ENCODE peak calls at places on chromosomes 7 and 10, in six cellular contexts. G is cardiac muscle cell, A is GM23338, W is thoracic aorta, D is Calu3, L is mucosa of descending colon. N is an unnamed sample.

GRCh38 chr10:109895095-109895818 is 28.1 kb downstream of the XPNPEP1 start:
- DNase-seq in G (peak), A (no peak), W (peak), D (no peak), L (peak), N (no peak)

GRCh38 chr7:134856141-134856540 is 76.7 kb downstream of the CALD1 start:
- DNase-seq in G (peak), A (no peak), W (no peak), D (no peak), L (no peak), N (no peak)

GRCh38 chr10:87094373-87095240 is at the start of the genes GLUD1 and SHLD2:
- DNase-seq in G (peak), A (peak), W (peak), D (peak), L (peak), N (peak)

GRCh38 chr7:102024769-102025391 is 207.5 kb downstream of the CUX1 start:
- DNase-seq in G (peak), A (peak), W (no peak), D (no peak), L (peak), N (peak)

GRCh38 chr7:85275204-85275603 is 88.3 kb upstream of the SEMA3D start:
- DNase-seq in G (no peak), A (peak), W (no peak), D (no peak), L (no peak), N (no peak)

GRCh38 chr10:43892062-43892765 is 243.5 kb upstream of the ZNF32 start:
- DNase-seq in G (peak), A (no peak), W (no peak), D (no peak), L (no peak), N (no peak)

GRCh38 chr10:104581884-104582603 is 59.0 kb upstream of the SORCS3 start:
- DNase-seq in G (peak), A (no peak), W (no peak), D (no peak), L (no peak), N (no peak)

GRCh38 chr7:150406565-150407421 is 27.7 kb downstream of the ZNF775 start:
- DNase-seq in G (peak), A (no peak), W (no peak), D (peak), L (peak), N (peak)

GRCh38 chr10:59839576-59839975 is 66.8 kb downstream of the CCDC6 start:
- DNase-seq in G (peak), A (no peak), W (no peak), D (no peak), L (no peak), N (no peak)

GRCh38 chr10:88984525-88984924 is 6.1 kb upstream of the FAS start:
- DNase-seq in G (no peak), A (no peak), W (no peak), D (no peak), L (no peak), N (no peak)

GRCh38 chr7:44533301-44534055 is 7.7 kb downstream of the NPC1L1 start:
- DNase-seq in G (peak), A (no peak), W (no peak), D (no peak), L (no peak), N (no peak)

GRCh38 chr10:21402606-21403083 is 122.8 kb downstream of the SKIDA1 start:
- DNase-seq in G (peak), A (no peak), W (no peak), D (no peak), L (no peak), N (no peak)

GRCh38 chr10:91909178-91909677 is at the start of gene FGFBP3:
- DNase-seq in G (peak), A (peak), W (no peak), D (no peak), L (no peak), N (peak)

GRCh38 chr7:117669818-117670217 is 190.0 kb downstream of the CFTR start:
- DNase-seq in G (no peak), A (peak), W (no peak), D (no peak), L (no peak), N (no peak)
- TF ChIP-seq CTCF in G (no peak), A (peak), W (no peak), D (no peak), L (no peak), N (peak)

GRCh38 chr10:25083546-25084111 is 67.2 kb downstream of the THNSL1 start:
- DNase-seq in G (no peak), A (no peak), W (no peak), D (no peak), L (no peak), N (no peak)
- TF ChIP-seq CTCF in G (no peak), A (no peak), W (no peak), D (no peak), L (no peak), N (no peak)

DNA sequence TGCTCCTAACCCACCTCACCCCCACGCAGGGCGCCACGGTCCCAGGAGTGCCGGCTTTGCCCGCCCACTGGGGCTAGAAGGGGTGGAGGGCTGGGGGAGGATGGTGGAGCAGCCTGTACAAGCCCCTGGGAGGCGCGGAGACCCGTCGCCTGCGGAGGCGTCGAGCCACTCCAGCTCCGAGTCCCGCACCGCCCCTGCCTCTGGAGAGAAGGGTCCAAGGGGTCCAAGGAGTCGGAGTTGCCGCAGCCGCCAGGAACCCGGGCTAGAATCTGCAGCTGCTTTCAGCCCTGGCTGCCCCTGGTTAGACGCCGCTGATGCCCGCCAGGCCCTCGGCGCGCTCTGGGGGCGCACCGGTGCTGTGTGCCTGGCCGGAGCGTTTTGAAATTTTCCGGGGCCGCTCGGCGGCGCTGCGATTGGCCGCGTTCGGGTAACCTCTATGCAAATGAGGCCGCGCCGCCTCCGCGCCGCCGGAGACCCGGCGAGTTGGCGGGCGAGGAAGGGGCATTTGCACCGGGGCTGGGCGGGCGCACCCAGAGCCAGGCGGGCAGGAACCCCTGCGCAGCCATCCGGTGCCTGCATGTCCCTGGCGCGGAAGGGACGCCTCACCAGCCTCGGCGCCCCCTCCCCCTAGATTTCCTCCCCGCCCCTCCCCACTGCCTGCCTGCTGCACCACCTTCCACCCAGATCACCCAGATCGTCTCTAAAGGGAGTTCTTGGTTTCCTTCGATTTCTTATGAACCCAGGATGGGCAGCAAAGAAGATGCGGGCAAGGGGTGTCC is at the start of gene HMX2:
- DNase-seq in G (no peak), A (peak), W (no peak), D (no peak), L (peak), N (peak)
- TF ChIP-seq CTCF in G (no peak), A (no peak), W (no peak), D (no peak), L (no peak), N (no peak)

GRCh38 chr10:98967601-98968000 is 268.1 kb downstream of the HPSE2 start:
- DNase-seq in G (peak), A (no peak), W (no peak), D (no peak), L (no peak), N (no peak)
- TF ChIP-seq CTCF in G (no peak), A (no peak), W (no peak), D (no peak), L (no peak), N (no peak)

DNA sequence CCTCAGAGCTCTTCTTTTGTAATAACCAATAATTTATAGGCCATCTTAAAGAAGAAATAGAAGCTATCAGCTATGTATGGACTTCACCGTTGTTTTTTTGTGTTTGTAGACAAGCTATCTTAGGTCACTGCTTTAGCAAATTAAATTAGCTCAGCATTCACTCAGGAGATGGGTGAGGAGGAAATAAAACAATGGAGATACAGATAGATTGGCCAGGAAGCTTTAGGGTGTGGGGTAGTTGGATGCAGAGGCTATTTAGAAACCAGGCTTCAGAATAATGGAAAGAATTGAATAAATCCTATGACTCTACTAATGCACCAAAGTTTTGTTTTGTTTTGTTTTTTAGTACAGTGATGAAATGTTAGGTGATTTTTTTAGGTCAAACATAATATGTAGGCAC is 66.1 kb downstream of the MDFIC start:
- DNase-seq in G (no peak), A (no peak), W (no peak), D (no peak), L (no peak), N (no peak)
- TF ChIP-seq CTCF in G (no peak), A (no peak), W (no peak), D (no peak), L (no peak), N (no peak)

DNA sequence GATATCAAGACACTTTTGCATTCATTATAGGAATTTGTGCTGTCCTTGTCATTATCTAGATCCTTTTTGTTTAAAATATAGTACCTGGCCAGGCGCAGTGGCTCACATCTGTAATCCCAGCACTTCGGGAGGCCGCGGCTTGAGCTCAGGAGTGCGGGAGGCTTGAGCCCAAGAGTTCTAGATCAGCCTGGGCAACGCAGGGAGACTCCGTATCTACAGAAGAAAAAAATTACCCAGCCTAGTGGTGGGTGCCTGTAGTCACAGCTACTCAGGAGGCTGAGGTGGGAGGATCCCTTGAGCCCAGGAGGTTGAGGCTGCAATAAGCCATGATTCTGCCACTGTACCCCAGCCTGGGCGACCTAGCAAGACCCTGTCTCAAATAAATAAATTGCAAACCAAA is 621 bp upstream of the MORN4 start:
- DNase-seq in G (peak), A (peak), W (no peak), D (peak), L (peak), N (peak)
- TF ChIP-seq CTCF in G (peak), A (peak), W (no peak), D (no peak), L (no peak), N (no peak)

DNA sequence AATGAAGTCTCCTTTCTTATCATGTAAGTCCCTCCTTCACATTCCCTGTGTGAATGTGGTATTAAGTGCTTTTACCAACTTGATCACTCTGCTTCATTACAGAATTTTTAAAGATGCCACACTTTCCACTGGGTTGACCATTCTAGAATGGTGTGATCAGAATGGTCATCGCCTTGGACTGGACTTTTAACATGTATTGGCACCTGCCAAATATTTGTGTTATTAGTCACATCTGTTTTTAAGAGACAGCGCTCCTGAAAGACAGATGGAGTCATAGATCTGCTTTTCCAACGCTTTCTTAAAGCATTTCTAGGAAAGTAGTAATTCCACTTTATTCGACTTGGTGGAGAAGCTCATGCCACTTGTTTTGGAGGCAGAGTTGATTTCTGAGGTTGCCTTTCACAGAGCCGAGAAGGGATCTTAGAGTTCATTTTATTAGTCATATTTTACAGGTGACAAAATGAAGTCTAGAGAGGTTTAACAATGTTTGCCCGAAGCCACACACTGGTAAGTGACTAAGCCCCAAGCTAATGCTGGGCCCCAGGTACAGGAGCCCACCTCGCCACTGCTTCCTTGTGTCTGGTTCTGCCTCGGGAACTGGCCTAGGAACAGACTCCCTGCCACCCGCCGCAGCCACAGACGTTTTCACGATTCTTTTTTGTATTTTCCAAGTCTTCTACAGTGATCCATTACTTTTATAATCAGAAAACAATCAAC is 10.4 kb upstream of the BAMBI start:
- DNase-seq in G (no peak), A (no peak), W (no peak), D (no peak), L (no peak), N (no peak)
- TF ChIP-seq CTCF in G (no peak), A (no peak), W (no peak), D (no peak), L (no peak), N (no peak)

GRCh38 chr7:92767427-92767826 is 68.9 kb downstream of the CDK6 start:
- DNase-seq in G (peak), A (no peak), W (no peak), D (no peak), L (no peak), N (no peak)
- TF ChIP-seq CTCF in G (peak), A (no peak), W (no peak), D (no peak), L (no peak), N (no peak)

GRCh38 chr10:30775779-30776591 is 146.4 kb upstream of the LYZL2 start:
- DNase-seq in G (peak), A (no peak), W (no peak), D (no peak), L (no peak), N (no peak)

GRCh38 chr10:30782543-30783461 is 153.2 kb upstream of the LYZL2 start:
- DNase-seq in G (peak), A (no peak), W (no peak), D (peak), L (no peak), N (no peak)

GRCh38 chr10:30774281-30774680 is 144.7 kb upstream of the LYZL2 start:
- DNase-seq in G (no peak), A (no peak), W (no peak), D (no peak), L (no peak), N (no peak)

GRCh38 chr10:30781571-30782542 is 152.3 kb upstream of the LYZL2 start:
- DNase-seq in G (no peak), A (peak), W (no peak), D (no peak), L (no peak), N (no peak)

GRCh38 chr10:30778769-30779168 is 149.2 kb upstream of the LYZL2 start:
- DNase-seq in G (no peak), A (no peak), W (no peak), D (no peak), L (no peak), N (no peak)
- TF ChIP-seq CTCF in G (no peak), A (no peak), W (no peak), D (no peak), L (no peak), N (no peak)